ENCODE peak calls at places on chromosome 4, in ten cellular contexts. B is GM23248, J is tibial nerve, M is caudate nucleus, U is heart left ventricle, Y is lower lobe of right lung, C is spleen, D is IMR-90, P is psoas muscle, Q is brain microvascular endothelial cell. V is an unnamed sample.

GRCh38 chr4:144591401-144591800 is 54.6 kb upstream of the HHIP start:
- DNase-seq in B (peak; percentile 83), Q (peak; percentile 59), M (no peak), D (peak; percentile 89), Y (peak; percentile 36), U (no peak), J (no peak), C (no peak), P (no peak), V (peak; percentile 65)

GRCh38 chr4:119490335-119490734 is 138.3 kb downstream of the PDE5A start:
- DNase-seq in D (peak; percentile 69), C (no peak), P (no peak), J (no peak), Q (peak; percentile 35), B (peak; percentile 26), Y (no peak), U (no peak), M (no peak), V (no peak)

GRCh38 chr4:165760182-165760581 is 112.9 kb upstream of the TLL1 start:
- DNase-seq in P (no peak), U (no peak), C (no peak), D (no peak), M (no peak), Q (no peak), J (no peak), B (no peak), Y (no peak), V (no peak)

GRCh38 chr4:95023110-95023509 is 265.4 kb downstream of the BMPR1B start:
- DNase-seq in B (no peak), Q (no peak), Y (no peak), U (no peak), J (no peak), D (peak; percentile 48), C (no peak), P (no peak), M (no peak), V (no peak)

GRCh38 chr4:100075056-100075455 is 115.2 kb downstream of the DDIT4L start:
- DNase-seq in D (no peak), M (no peak), C (no peak), Q (peak; percentile 27), Y (no peak), J (no peak), P (no peak), U (no peak), B (peak; percentile 24), V (no peak)

GRCh38 chr4:101205878-101206277 is 141.4 kb downstream of the PPP3CA start:
- DNase-seq in C (no peak), U (no peak), P (no peak), J (no peak), M (no peak), Y (no peak), Q (peak; percentile 73), D (peak; percentile 63), B (peak; percentile 68), V (no peak)

GRCh38 chr4:146442801-146443200 is 78.9 kb downstream of the SLC10A7 start:
- DNase-seq in D (peak; percentile 75), J (no peak), Y (no peak), B (peak; percentile 82), U (no peak), P (no peak), Q (peak; percentile 43), C (no peak), M (no peak), V (peak; percentile 14)

GRCh38 chr4:187491959-187492358 is 503.6 kb upstream of the ZFP42 start:
- DNase-seq in J (no peak), D (peak; percentile 6), Y (no peak), M (no peak), P (no peak), B (no peak), C (no peak), Q (no peak), U (no peak), V (no peak)

GRCh38 chr4:108109997-108110416 is 58.7 kb downstream of the LEF1 start:
- DNase-seq in Y (no peak), D (no peak), Q (no peak), C (no peak), J (no peak), M (no peak), B (no peak), U (no peak), P (no peak), V (no peak)

GRCh38 chr4:152536545-152537182 is 772 bp upstream of the FBXW7 start:
- DNase-seq in B (peak; percentile 73), U (no peak), Q (peak; percentile 42), J (no peak), P (no peak), D (peak; percentile 37), Y (no peak), M (no peak), C (peak; percentile 86), V (peak; percentile 18)

GRCh38 chr4:70709551-70710080 is 12.1 kb upstream of the RUFY3 start:
- DNase-seq in P (no peak), D (no peak), C (no peak), M (no peak), U (no peak), B (no peak), J (no peak), Q (no peak), Y (no peak), V (no peak)

GRCh38 chr4:70722199-70722791 is 531 bp downstream of the RUFY3 start:
- DNase-seq in D (peak; percentile 83), U (no peak), P (peak; percentile 24), B (peak; percentile 69), M (peak; percentile 25), Q (peak; percentile 86), J (no peak), Y (no peak), C (no peak), V (no peak)

GRCh38 chr4:186844059-186844681 is 120.5 kb upstream of the FAT1 start:
- DNase-seq in Q (peak; percentile 52), C (no peak), U (no peak), M (no peak), P (no peak), J (no peak), D (peak; percentile 70), Y (no peak), B (peak; percentile 71), V (no peak)

GRCh38 chr4:162849922-162850321 is 316.8 kb downstream of the NAF1 start:
- DNase-seq in D (no peak), B (no peak), M (no peak), Y (no peak), C (no peak), Q (no peak), P (no peak), U (no peak), J (no peak), V (peak; percentile 46)

GRCh38 chr4:101835121-101835904 is 44.8 kb downstream of the BANK1 start:
- DNase-seq in Y (no peak), M (no peak), J (peak; percentile 28), P (no peak), C (no peak), Q (peak; percentile 35), B (peak; percentile 80), D (peak; percentile 31), U (no peak), V (peak; percentile 26)

GRCh38 chr4:98555798-98556445 is 102.5 kb downstream of the TSPAN5 start:
- DNase-seq in B (peak; percentile 73), P (no peak), U (no peak), J (no peak), D (peak; percentile 49), Q (peak; percentile 33), Y (no peak), M (no peak), C (no peak), V (no peak)

GRCh38 chr4:99510721-99511120 is at the start of gene C4orf17:
- DNase-seq in J (no peak), M (no peak), D (no peak), C (no peak), U (no peak), Y (no peak), Q (no peak), P (no peak), B (no peak), V (no peak)

GRCh38 chr4:158208931-158209640 is 1.2 kb upstream of the TMEM144 start:
- DNase-seq in J (no peak), B (no peak), D (no peak), Q (no peak), M (no peak), C (peak; percentile 41), Y (no peak), P (no peak), U (no peak), V (no peak)

DNA sequence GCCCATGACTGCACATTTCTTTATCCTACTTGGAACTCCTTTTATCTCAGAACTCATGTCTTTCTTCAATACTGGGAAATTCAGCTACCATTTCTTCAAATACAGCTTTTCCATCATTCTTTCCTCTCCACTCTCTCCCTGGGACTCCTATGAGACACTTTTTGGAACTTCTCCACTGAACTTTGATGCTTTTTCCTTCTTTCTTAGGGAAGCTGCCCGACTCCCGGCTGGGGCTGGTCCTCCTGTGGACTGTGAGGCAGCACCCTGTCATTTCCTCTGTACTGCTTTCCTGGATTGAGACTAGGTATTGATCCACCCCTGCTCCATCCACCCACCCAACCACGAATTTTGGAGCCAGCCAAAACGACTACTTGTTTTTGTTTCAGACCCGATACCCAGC is 40.0 kb downstream of the ZFYVE28 start:
- DNase-seq in U (no peak), B (peak; percentile 64), C (no peak), D (no peak), P (no peak), M (no peak), Q (no peak), J (no peak), Y (no peak), V (no peak)
- H3K27ac ChIP-seq in U (no peak overlapping the region), B (no peak overlapping the region), C (no peak overlapping the region), D (no peak overlapping the region), P (no peak overlapping the region), M (no peak overlapping the region), Q (no peak overlapping the region), J (no peak overlapping the region), Y (no peak overlapping the region), V (no peak overlapping the region)

GRCh38 chr4:185716008-185716976 is 95.7 kb downstream of the SORBS2 start:
- DNase-seq in J (no peak), P (no peak), B (no peak), M (no peak), Q (no peak), D (no peak), C (no peak), U (no peak), Y (peak; percentile 60), V (no peak)
- H3K27ac ChIP-seq in J (no peak overlapping the region), P (no peak overlapping the region), B (no peak overlapping the region), M (no peak overlapping the region), Q (no peak overlapping the region), D (no peak overlapping the region), C (peak overlapping the region; percentile 82), U (peak overlapping the region; percentile 38), Y (peak overlapping the region; percentile 71), V (no peak overlapping the region)

DNA sequence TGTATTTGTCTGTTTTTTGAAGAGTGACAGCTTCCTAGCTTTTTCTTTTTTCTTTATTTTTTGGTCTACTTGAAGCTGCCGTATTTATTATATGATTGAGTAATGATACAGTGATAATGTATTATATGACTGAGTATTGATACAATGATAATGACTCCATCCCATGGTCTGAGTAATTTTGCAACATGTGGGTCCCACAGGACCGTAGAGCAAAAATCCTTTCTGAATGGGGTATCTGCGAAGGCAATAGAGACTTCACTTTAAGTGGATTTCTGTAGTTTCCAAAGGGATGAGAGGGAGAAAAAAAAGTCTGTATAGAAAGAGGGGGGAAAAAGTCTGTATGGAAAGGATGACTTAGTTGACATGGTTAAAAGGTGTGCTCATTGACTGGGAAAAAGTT is 41.0 kb downstream of the SLIT2 start:
- DNase-seq in B (no peak), D (no peak), M (no peak), Q (no peak), U (no peak), C (no peak), P (no peak), Y (no peak), J (no peak), V (no peak)
- H3K27ac ChIP-seq in B (no peak overlapping the region), D (no peak overlapping the region), M (no peak overlapping the region), Q (no peak overlapping the region), U (no peak overlapping the region), C (no peak overlapping the region), P (no peak overlapping the region), Y (no peak overlapping the region), J (no peak overlapping the region), V (no peak overlapping the region)

GRCh38 chr4:39181905-39182638 is at the start of gene WDR19:
- DNase-seq in U (peak; percentile 99), C (peak; percentile 99), J (peak; percentile 95), B (peak; percentile 100), D (peak; percentile 99), P (peak; percentile 99), M (peak; percentile 99), Q (peak; percentile 99), Y (peak; percentile 99), V (peak; percentile 96)
- H3K27ac ChIP-seq in U (peak within 1 kb of the TSS; percentile 76), C (peak within 1 kb of the TSS; percentile 59), J (peak within 1 kb of the TSS; percentile 74), B (peak within 1 kb of the TSS; percentile 57), D (peak within 1 kb of the TSS; percentile 31), P (peak within 1 kb of the TSS; percentile 87), M (peak within 1 kb of the TSS; percentile 85), Q (peak within 1 kb of the TSS; percentile 14), Y (peak within 1 kb of the TSS; percentile 70), V (no peak within 1 kb of the TSS)

V was measured in epithelial cell of prostate.